ENCODE peak calls at places on chromosomes 12 and 14, in ten cellular contexts. One of them, this sample, is unnamed.

GRCh38 chr12:118135788-118136558 is at the start of gene PEBP1:
- DNase-seq in immature natural killer cell: peak; percentile 86
- DNase-seq in NCI-H2107: peak; percentile 84
- DNase-seq in NCI-H748 treated with DMSO at 0.1 percent for 48 hours: peak; percentile 83
- DNase-seq in cortex of kidney: peak; percentile 38
- DNase-seq in M059J: peak; percentile 89
- DNase-seq in ELR: peak; percentile 87
- DNase-seq in foreskin melanocyte: peak; percentile 73
- DNase-seq in Calu3: peak; percentile 98
- DNase-seq in activated CD8-positive, alpha-beta memory T cell treated with anti-CD3 and anti-CD28 coated beads for 1 hour: peak; percentile 65
- DNase-seq in this sample: peak; percentile 93

GRCh38 chr12:2051700-2052625 is 824 bp upstream of the CACNA1C start:
- DNase-seq in immature natural killer cell: no peak
- DNase-seq in NCI-H2107: no peak
- DNase-seq in NCI-H748 treated with DMSO at 0.1 percent for 48 hours: no peak
- DNase-seq in cortex of kidney: no peak
- DNase-seq in M059J: peak; percentile 6
- DNase-seq in ELR: no peak
- DNase-seq in foreskin melanocyte: no peak
- DNase-seq in Calu3: no peak
- DNase-seq in activated CD8-positive, alpha-beta memory T cell treated with anti-CD3 and anti-CD28 coated beads for 1 hour: no peak
- DNase-seq in this sample: no peak

GRCh38 chr12:131863711-131864396 is 30.6 kb upstream of the ULK1 start:
- DNase-seq in immature natural killer cell: no peak
- DNase-seq in NCI-H2107: no peak
- DNase-seq in NCI-H748 treated with DMSO at 0.1 percent for 48 hours: no peak
- DNase-seq in cortex of kidney: no peak
- DNase-seq in M059J: no peak
- DNase-seq in ELR: no peak
- DNase-seq in foreskin melanocyte: no peak
- DNase-seq in Calu3: no peak
- DNase-seq in activated CD8-positive, alpha-beta memory T cell treated with anti-CD3 and anti-CD28 coated beads for 1 hour: no peak
- DNase-seq in this sample: no peak

GRCh38 chr14:103008768-103009342 is 48.5 kb downstream of the CDC42BPB start:
- DNase-seq in immature natural killer cell: no peak
- DNase-seq in NCI-H2107: peak; percentile 53
- DNase-seq in NCI-H748 treated with DMSO at 0.1 percent for 48 hours: no peak
- DNase-seq in cortex of kidney: no peak
- DNase-seq in M059J: peak; percentile 63
- DNase-seq in ELR: peak; percentile 76
- DNase-seq in foreskin melanocyte: no peak
- DNase-seq in Calu3: no peak
- DNase-seq in activated CD8-positive, alpha-beta memory T cell treated with anti-CD3 and anti-CD28 coated beads for 1 hour: no peak
- DNase-seq in this sample: peak; percentile 71

GRCh38 chr12:67515679-67516363 is 132.7 kb upstream of the DYRK2 start:
- DNase-seq in immature natural killer cell: peak; percentile 39
- DNase-seq in NCI-H2107: peak; percentile 71
- DNase-seq in NCI-H748 treated with DMSO at 0.1 percent for 48 hours: peak; percentile 90
- DNase-seq in cortex of kidney: no peak
- DNase-seq in M059J: no peak
- DNase-seq in ELR: no peak
- DNase-seq in foreskin melanocyte: no peak
- DNase-seq in Calu3: peak; percentile 64
- DNase-seq in activated CD8-positive, alpha-beta memory T cell treated with anti-CD3 and anti-CD28 coated beads for 1 hour: no peak
- DNase-seq in this sample: no peak

GRCh38 chr12:110224379-110225304 is 56.4 kb upstream of the ATP2A2 start:
- DNase-seq in immature natural killer cell: no peak
- DNase-seq in NCI-H2107: no peak
- DNase-seq in NCI-H748 treated with DMSO at 0.1 percent for 48 hours: no peak
- DNase-seq in cortex of kidney: no peak
- DNase-seq in M059J: peak; percentile 80
- DNase-seq in ELR: peak; percentile 88
- DNase-seq in foreskin melanocyte: peak; percentile 64
- DNase-seq in Calu3: no peak
- DNase-seq in activated CD8-positive, alpha-beta memory T cell treated with anti-CD3 and anti-CD28 coated beads for 1 hour: no peak
- DNase-seq in this sample: peak; percentile 60

GRCh38 chr14:100790785-100791667 is 34.9 kb upstream of the MEG3 start:
- DNase-seq in immature natural killer cell: no peak
- DNase-seq in NCI-H2107: no peak
- DNase-seq in NCI-H748 treated with DMSO at 0.1 percent for 48 hours: no peak
- DNase-seq in cortex of kidney: no peak
- DNase-seq in M059J: no peak
- DNase-seq in ELR: no peak
- DNase-seq in foreskin melanocyte: no peak
- DNase-seq in Calu3: no peak
- DNase-seq in activated CD8-positive, alpha-beta memory T cell treated with anti-CD3 and anti-CD28 coated beads for 1 hour: no peak
- DNase-seq in this sample: no peak

GRCh38 chr14:74610866-74611671 is 968 bp downstream of the LTBP2 start:
- DNase-seq in immature natural killer cell: no peak
- DNase-seq in NCI-H2107: no peak
- DNase-seq in NCI-H748 treated with DMSO at 0.1 percent for 48 hours: no peak
- DNase-seq in cortex of kidney: no peak
- DNase-seq in M059J: no peak
- DNase-seq in ELR: no peak
- DNase-seq in foreskin melanocyte: no peak
- DNase-seq in Calu3: no peak
- DNase-seq in activated CD8-positive, alpha-beta memory T cell treated with anti-CD3 and anti-CD28 coated beads for 1 hour: no peak
- DNase-seq in this sample: peak; percentile 19

GRCh38 chr14:76373456-76373855 is 2.5 kb upstream of the ESRRB start:
- DNase-seq in immature natural killer cell: no peak
- DNase-seq in NCI-H2107: no peak
- DNase-seq in NCI-H748 treated with DMSO at 0.1 percent for 48 hours: no peak
- DNase-seq in cortex of kidney: no peak
- DNase-seq in M059J: no peak
- DNase-seq in ELR: peak; percentile 15
- DNase-seq in foreskin melanocyte: no peak
- DNase-seq in Calu3: no peak
- DNase-seq in activated CD8-positive, alpha-beta memory T cell treated with anti-CD3 and anti-CD28 coated beads for 1 hour: no peak
- DNase-seq in this sample: no peak

GRCh38 chr12:47085815-47086252 is 6.1 kb upstream of the AMIGO2 start:
- DNase-seq in immature natural killer cell: peak; percentile 39
- DNase-seq in NCI-H2107: no peak
- DNase-seq in NCI-H748 treated with DMSO at 0.1 percent for 48 hours: peak; percentile 89
- DNase-seq in cortex of kidney: no peak
- DNase-seq in M059J: peak; percentile 88
- DNase-seq in ELR: peak; percentile 88
- DNase-seq in foreskin melanocyte: peak; percentile 80
- DNase-seq in Calu3: peak; percentile 38
- DNase-seq in activated CD8-positive, alpha-beta memory T cell treated with anti-CD3 and anti-CD28 coated beads for 1 hour: no peak
- DNase-seq in this sample: peak; percentile 69

GRCh38 chr12:124758266-124759200 is 105.1 kb downstream of the SCARB1 start:
- DNase-seq in immature natural killer cell: no peak
- DNase-seq in NCI-H2107: peak; percentile 41
- DNase-seq in NCI-H748 treated with DMSO at 0.1 percent for 48 hours: peak; percentile 67
- DNase-seq in cortex of kidney: no peak
- DNase-seq in M059J: no peak
- DNase-seq in ELR: no peak
- DNase-seq in foreskin melanocyte: no peak
- DNase-seq in Calu3: no peak
- DNase-seq in activated CD8-positive, alpha-beta memory T cell treated with anti-CD3 and anti-CD28 coated beads for 1 hour: no peak
- DNase-seq in this sample: peak; percentile 42

GRCh38 chr12:13652105-13652504 is 329.3 kb downstream of the GRIN2B start:
- DNase-seq in immature natural killer cell: no peak
- DNase-seq in NCI-H2107: no peak
- DNase-seq in NCI-H748 treated with DMSO at 0.1 percent for 48 hours: no peak
- DNase-seq in cortex of kidney: no peak
- DNase-seq in M059J: no peak
- DNase-seq in ELR: no peak
- DNase-seq in foreskin melanocyte: no peak
- DNase-seq in Calu3: no peak
- DNase-seq in activated CD8-positive, alpha-beta memory T cell treated with anti-CD3 and anti-CD28 coated beads for 1 hour: no peak
- DNase-seq in this sample: no peak

GRCh38 chr14:95536036-95536577 is 1.3 kb downstream of the GLRX5 start:
- DNase-seq in immature natural killer cell: no peak
- DNase-seq in NCI-H2107: no peak
- DNase-seq in NCI-H748 treated with DMSO at 0.1 percent for 48 hours: no peak
- DNase-seq in cortex of kidney: no peak
- DNase-seq in M059J: no peak
- DNase-seq in ELR: no peak
- DNase-seq in foreskin melanocyte: no peak
- DNase-seq in Calu3: no peak
- DNase-seq in activated CD8-positive, alpha-beta memory T cell treated with anti-CD3 and anti-CD28 coated beads for 1 hour: no peak
- DNase-seq in this sample: no peak